ENCODE peak calls at places on chromosomes 11 and 22, in six cellular contexts. H, I, K, N, F and O are unnamed samples.
A peak's percentile ranks its signal among the peaks of the same experiment; 100 is the strongest.

GRCh38 chr11:36131719-36132349 is 157.4 kb downstream of the COMMD9 start:
- DNase-seq in H (peak; percentile 58), I (peak; percentile 83), K (no peak), N (no peak), F (peak; percentile 37), O (peak; percentile 68)

GRCh38 chr22:36902143-36902911 is 11.1 kb upstream of the CSF2RB start:
- DNase-seq in H (no peak), I (no peak), K (no peak), N (no peak), F (no peak), O (no peak)

GRCh38 chr11:120547871-120548681 is 36.5 kb downstream of the GRIK4 start:
- DNase-seq in H (peak; percentile 98), I (peak; percentile 59), K (peak; percentile 85), N (peak; percentile 81), F (peak; percentile 94), O (peak; percentile 87)

GRCh38 chr11:130220311-130221030 is 60.9 kb downstream of the ST14 start:
- DNase-seq in H (no peak), I (no peak), K (peak; percentile 65), N (peak; percentile 62), F (no peak), O (no peak)

GRCh38 chr11:2420502-2421225 is 20.1 kb downstream of the TSSC4 start:
- DNase-seq in H (peak; percentile 75), I (peak; percentile 94), K (peak; percentile 94), N (peak; percentile 88), F (peak; percentile 59), O (peak; percentile 65)

GRCh38 chr11:62456630-62457029 is 37.8 kb downstream of the SCGB1A1 start:
- DNase-seq in H (no peak), I (peak; percentile 45), K (no peak), N (no peak), F (no peak), O (no peak)

GRCh38 chr11:27107548-27107947 is 66.9 kb downstream of the BBOX1 start:
- DNase-seq in H (no peak), I (no peak), K (no peak), N (no peak), F (no peak), O (no peak)

GRCh38 chr11:8221917-8222316 is 41.8 kb downstream of the LMO1 start:
- DNase-seq in H (no peak), I (no peak), K (no peak), N (peak; percentile 53), F (no peak), O (no peak)

GRCh38 chr11:125745979-125746378 is at the start of gene PATE1:
- DNase-seq in H (no peak), I (no peak), K (no peak), N (no peak), F (no peak), O (no peak)

GRCh38 chr11:122207505-122207904 is 91.5 kb upstream of the BLID start:
- DNase-seq in H (no peak), I (no peak), K (no peak), N (no peak), F (no peak), O (peak; percentile 20)

GRCh38 chr11:122202161-122202950 is 86.3 kb upstream of the BLID start:
- DNase-seq in H (peak; percentile 27), I (peak; percentile 40), K (no peak), N (no peak), F (no peak), O (no peak)

GRCh38 chr11:122204206-122204605 is 88.2 kb upstream of the BLID start:
- DNase-seq in H (no peak), I (no peak), K (no peak), N (no peak), F (no peak), O (no peak)

GRCh38 chr11:122202951-122203456 is 87.0 kb upstream of the BLID start:
- DNase-seq in H (peak; percentile 50), I (peak; percentile 86), K (peak; percentile 84), N (peak; percentile 81), F (peak; percentile 48), O (peak; percentile 76)

DNA sequence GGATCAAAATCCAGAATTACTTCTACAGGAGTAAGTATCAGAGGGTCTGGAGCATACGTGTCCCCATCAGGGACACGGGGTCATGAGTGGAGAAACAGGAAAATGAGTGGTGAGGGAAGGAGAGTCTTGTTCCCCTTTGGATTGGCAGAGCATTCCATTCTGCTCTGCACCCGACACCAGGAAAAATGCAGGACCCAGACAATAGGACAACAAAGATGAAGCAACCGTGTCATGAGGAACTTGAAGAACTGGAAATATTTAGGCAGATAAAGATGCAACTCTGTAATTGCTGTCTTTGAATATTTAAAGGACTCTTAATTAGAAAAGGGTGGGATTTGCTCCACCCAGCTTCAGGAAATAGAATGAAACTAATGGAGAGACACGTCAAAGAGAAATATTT is 89.0 kb upstream of the BLID start:
- DNase-seq in H (no peak), I (no peak), K (no peak), N (no peak), F (no peak), O (no peak)
- H3K4me1 ChIP-seq in H (peaks cover 16% of the 10 kb centered on the region), I (peaks cover 9% of the 10 kb centered on the region), K (peaks cover 7% of the 10 kb centered on the region), N (peaks cover 16% of the 10 kb centered on the region), F (no peaks in the 10 kb centered on the region), O (peaks cover 47% of the 10 kb centered on the region)

DNA sequence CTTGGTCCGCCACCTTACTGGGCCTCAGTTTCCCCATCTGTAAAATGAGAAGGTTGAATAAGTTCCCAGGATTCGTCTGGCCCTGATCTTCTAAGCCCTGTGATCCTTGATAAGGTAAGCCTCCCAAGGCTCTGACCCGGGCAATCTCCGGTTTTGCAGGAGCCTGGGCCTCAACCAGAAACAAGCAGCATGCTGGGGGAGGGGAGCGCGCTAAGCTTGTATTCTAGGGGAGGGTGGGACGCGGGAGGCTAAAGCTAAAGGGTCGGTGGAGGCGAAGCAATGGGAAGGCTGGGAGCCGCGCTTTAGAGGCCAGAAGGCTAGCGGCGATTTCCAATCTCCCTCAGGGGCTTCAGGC is 801 bp downstream of the PTPN5 start:
- DNase-seq in H (no peak), I (no peak), K (no peak), N (no peak), F (no peak), O (no peak)
- H3K4me3 ChIP-seq in H (no peak overlapping the region), I (peak overlapping the region; percentile 90), K (peak overlapping the region; percentile 40), N (peak overlapping the region; percentile 38), F (no peak overlapping the region), O (peak overlapping the region; percentile 67)

GRCh38 chr11:114137838-114138237 is 78.3 kb downstream of the ZBTB16 start:
- DNase-seq in H (no peak), I (no peak), K (no peak), N (no peak), F (no peak), O (no peak)

GRCh38 chr11:114137054-114137453 is 77.5 kb downstream of the ZBTB16 start:
- DNase-seq in H (no peak), I (no peak), K (no peak), N (no peak), F (no peak), O (no peak)

GRCh38 chr11:114133548-114134329 is 74.2 kb downstream of the ZBTB16 start:
- DNase-seq in H (peak; percentile 49), I (no peak), K (no peak), N (no peak), F (no peak), O (no peak)

GRCh38 chr11:114134870-114135269 is 75.4 kb downstream of the ZBTB16 start:
- DNase-seq in H (no peak), I (no peak), K (no peak), N (no peak), F (no peak), O (no peak)

GRCh38 chr11:114135737-114136151 is 76.2 kb downstream of the ZBTB16 start:
- DNase-seq in H (no peak), I (peak; percentile 64), K (no peak), N (no peak), F (no peak), O (no peak)
- H3K4me1 ChIP-seq in H (peaks cover 79% of the 10 kb centered on the region), I (no peaks in the 10 kb centered on the region), K (peaks cover 100% of the 10 kb centered on the region), N (peaks cover 95% of the 10 kb centered on the region), F (peaks cover 19% of the 10 kb centered on the region), O (peaks cover 98% of the 10 kb centered on the region)

GRCh38 chr11:10625281-10625981 is 57.0 kb upstream of the LYVE1 start:
- DNase-seq in H (no peak), I (no peak), K (no peak), N (no peak), F (no peak), O (no peak)

GRCh38 chr11:10623797-10624761 is 55.6 kb upstream of the LYVE1 start:
- DNase-seq in H (peak; percentile 23), I (peak; percentile 83), K (peak; percentile 77), N (peak; percentile 86), F (no peak), O (peak; percentile 41)

GRCh38 chr11:10622957-10623787 is 54.7 kb upstream of the LYVE1 start:
- DNase-seq in H (peak; percentile 62), I (no peak), K (peak; percentile 89), N (no peak), F (peak; percentile 41), O (peak; percentile 32)

GRCh38 chr11:10619281-10619680 is 50.8 kb upstream of the LYVE1 start:
- DNase-seq in H (no peak), I (no peak), K (no peak), N (no peak), F (no peak), O (no peak)

DNA sequence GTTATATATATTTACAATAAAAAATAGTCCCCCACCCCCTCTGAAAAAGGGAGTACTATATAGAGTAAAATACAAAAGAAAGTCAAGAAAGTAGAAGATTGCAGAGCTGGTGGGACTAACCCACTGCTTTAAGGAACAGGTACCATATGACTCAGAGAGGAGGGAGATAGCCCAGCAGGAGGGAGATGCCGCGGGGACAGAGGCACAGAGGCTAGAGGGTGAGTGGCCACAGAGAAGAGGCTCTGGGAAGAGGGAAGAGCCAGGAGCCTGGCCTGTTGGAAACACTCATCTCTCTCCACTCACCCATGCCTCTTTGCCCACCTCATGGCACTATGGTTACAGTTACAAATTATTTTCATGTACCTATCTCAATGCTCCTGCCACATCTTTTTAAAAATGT is 53.6 kb upstream of the LYVE1 start:
- DNase-seq in H (no peak), I (no peak), K (peak; percentile 49), N (no peak), F (no peak), O (no peak)
- H3K4me3 ChIP-seq in H (no peak overlapping the region), I (no peak overlapping the region), K (no peak overlapping the region), N (no peak overlapping the region), F (no peak overlapping the region), O (no peak overlapping the region)